ENCODE peak calls at places on chromosomes 12 and 14, in eight cellular contexts. U is ovary, O is neuronal stem cell, Y is Karpas-422, H is prostate gland, L is transverse colon, J is gastrocnemius medialis, M is GM23248. C is an unnamed sample. For H3K4me1 and H3K36me3, the result is how much of the 10 kb centered on the place peaks cover.

GRCh38 chr12:45192041-45192695 is 23.7 kb upstream of the ANO6 start:
- DNase-seq in U (no peak), O (no peak), Y (no peak), H (no peak), L (no peak), J (no peak), M (peak), C (no peak)

GRCh38 chr14:76918751-76919421 is 92.7 kb downstream of the LRRC74A start:
- DNase-seq in U (peak), O (no peak), Y (no peak), H (peak), L (peak), J (peak), M (peak), C (peak)

GRCh38 chr12:28998662-28999120 is 150.4 kb upstream of the FAR2 start:
- DNase-seq in U (no peak), O (no peak), Y (peak), H (no peak), L (no peak), J (no peak), M (peak), C (peak)

GRCh38 chr14:22847661-22848341 is 11.4 kb downstream of the MMP14 start:
- DNase-seq in U (peak), O (no peak), Y (no peak), H (no peak), L (no peak), J (no peak), M (peak), C (peak)

GRCh38 chr12:50523772-50524171 is 19.0 kb downstream of the DIP2B start:
- DNase-seq in U (no peak), O (no peak), Y (no peak), H (no peak), L (no peak), J (no peak), M (no peak), C (peak)

GRCh38 chr12:124771462-124772361 is 92.0 kb downstream of the SCARB1 start:
- DNase-seq in U (peak), O (peak), Y (peak), H (peak), L (peak), J (peak), M (peak), C (peak)

GRCh38 chr12:49365542-49365941 is 1.7 kb upstream of the SPATS2 start:
- DNase-seq in U (no peak), O (no peak), Y (no peak), H (no peak), L (no peak), J (no peak), M (peak), C (peak)

GRCh38 chr12:132904718-132905328 is 17.4 kb upstream of the CHFR start:
- DNase-seq in U (peak), O (peak), Y (no peak), H (peak), L (peak), J (peak), M (peak), C (peak)

GRCh38 chr12:76144253-76144564 is 59.7 kb upstream of the NAP1L1 start:
- DNase-seq in U (no peak), O (no peak), Y (no peak), H (no peak), L (peak), J (no peak), M (peak), C (no peak)

GRCh38 chr12:13101854-13102375 is 1.6 kb downstream of the GSG1 start:
- DNase-seq in U (no peak), O (no peak), Y (peak), H (peak), L (peak), J (no peak), M (peak), C (no peak)

GRCh38 chr12:93530358-93530757 is 42.1 kb upstream of the SOCS2 start:
- DNase-seq in U (no peak), O (no peak), Y (no peak), H (no peak), L (no peak), J (no peak), M (no peak), C (peak)

GRCh38 chr12:14803830-14804160 is 325 bp downstream of the C12orf60 start:
- DNase-seq in U (no peak), O (no peak), Y (no peak), H (no peak), L (no peak), J (no peak), M (no peak), C (no peak)

GRCh38 chr12:93571854-93572711 is at the start of gene SOCS2:
- DNase-seq in U (peak), O (peak), Y (no peak), H (peak), L (peak), J (no peak), M (peak), C (peak)

GRCh38 chr12:3436496-3437060 is 54.4 kb upstream of the PRMT8 start:
- DNase-seq in U (no peak), O (no peak), Y (no peak), H (no peak), L (no peak), J (no peak), M (no peak), C (peak)

GRCh38 chr12:75943730-75944096 is 87.9 kb downstream of the PHLDA1 start:
- DNase-seq in U (no peak), O (no peak), Y (no peak), H (no peak), L (no peak), J (no peak), M (peak), C (no peak)

GRCh38 chr12:51368640-51369517 is 22.3 kb downstream of the GALNT6 start:
- DNase-seq in U (no peak), O (no peak), Y (peak), H (peak), L (peak), J (peak), M (no peak), C (peak)

GRCh38 chr12:69442894-69443293 is 27.3 kb upstream of the FRS2 start:
- DNase-seq in U (no peak), O (no peak), Y (no peak), H (no peak), L (no peak), J (no peak), M (peak), C (peak)

GRCh38 chr14:61471297-61471980 is 150.1 kb downstream of the PRKCH start:
- DNase-seq in U (no peak), O (no peak), Y (peak), H (no peak), L (no peak), J (no peak), M (peak), C (no peak)

GRCh38 chr14:55553791-55554190 is 26.2 kb upstream of the KTN1 start:
- DNase-seq in U (no peak), O (no peak), Y (no peak), H (no peak), L (no peak), J (no peak), M (no peak), C (no peak)

GRCh38 chr12:66409195-66409871 is 107.0 kb downstream of the HELB start:
- DNase-seq in U (no peak), O (peak), Y (peak), H (no peak), L (no peak), J (no peak), M (peak), C (peak)

GRCh38 chr14:73666583-73666982 is 21.8 kb downstream of the DNAL1 start:
- DNase-seq in U (no peak), O (no peak), Y (no peak), H (no peak), L (no peak), J (no peak), M (no peak), C (no peak)

GRCh38 chr12:6627598-6627997 is 8.2 kb downstream of the LPAR5 start:
- DNase-seq in U (no peak), O (no peak), Y (peak), H (no peak), L (no peak), J (no peak), M (no peak), C (peak)

GRCh38 chr12:6442799-6443198 is 2.0 kb upstream of the CD27 start:
- DNase-seq in U (peak), O (no peak), Y (no peak), H (no peak), L (no peak), J (no peak), M (no peak), C (no peak)

GRCh38 chr12:6093764-6094163 is 30.7 kb downstream of the VWF start:
- DNase-seq in U (no peak), O (no peak), Y (no peak), H (no peak), L (no peak), J (no peak), M (peak), C (peak)

DNA sequence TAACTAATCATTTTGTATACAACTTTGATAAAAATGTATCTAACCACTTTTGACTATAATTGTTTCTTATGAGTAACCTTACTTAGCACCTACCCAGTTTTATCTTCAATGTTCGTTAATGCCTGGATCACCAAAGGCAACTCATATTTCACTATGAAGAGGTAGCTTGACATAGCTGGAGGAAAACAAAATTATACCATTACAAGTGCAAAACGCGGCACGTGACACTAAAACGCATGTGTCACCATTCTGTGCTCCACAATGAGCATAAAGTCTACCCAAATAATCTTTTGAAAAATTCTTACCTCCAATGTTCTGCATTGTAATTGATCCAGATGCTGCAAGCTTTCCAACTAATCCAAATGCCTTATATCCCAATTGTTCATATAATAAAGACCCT is 5.8 kb downstream of the SLC38A2 start:
- DNase-seq in U (no peak), O (no peak), Y (no peak), H (no peak), L (no peak), J (no peak), M (no peak), C (no peak)
- H3K4me1 ChIP-seq in U (under half), O (under half), Y (under half), H (under half), L (half or more), J (half or more), M (under half), C (under half)

DNA sequence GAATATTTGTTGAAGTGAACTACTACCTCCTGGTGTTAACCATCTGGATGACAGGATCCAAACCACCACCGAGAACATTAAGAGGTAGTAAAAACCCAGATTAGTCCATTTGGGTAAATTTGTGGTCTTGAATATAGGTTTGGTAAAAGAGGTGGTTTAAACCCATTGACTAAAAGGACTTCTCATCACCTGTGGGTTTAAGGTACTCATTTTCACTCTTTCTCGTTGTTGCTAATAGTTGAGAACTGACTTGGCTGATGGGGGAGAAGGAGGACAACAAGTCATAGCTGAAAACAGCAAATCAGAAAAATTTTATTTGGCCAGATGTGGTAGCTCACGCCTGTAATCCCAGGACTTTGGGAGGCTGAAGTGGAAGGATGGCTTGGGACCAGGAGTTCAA is 59.2 kb downstream of the ACADS start:
- DNase-seq in U (no peak), O (no peak), Y (no peak), H (no peak), L (no peak), J (no peak), M (no peak), C (no peak)
- H3K36me3 ChIP-seq in U (under half), O (under half), Y (under half), H (under half), L (under half), J (under half), M (under half), C (under half)

GRCh38 chr14:69968151-69968550 is 88.9 kb downstream of the SMOC1 start:
- DNase-seq in U (no peak), O (no peak), Y (no peak), H (no peak), L (no peak), J (no peak), M (no peak), C (no peak)

GRCh38 chr14:69959136-69959535 is 79.9 kb downstream of the SMOC1 start:
- DNase-seq in U (no peak), O (no peak), Y (no peak), H (no peak), L (no peak), J (no peak), M (no peak), C (no peak)

GRCh38 chr14:69963966-69964365 is 84.8 kb downstream of the SMOC1 start:
- DNase-seq in U (no peak), O (no peak), Y (no peak), H (no peak), L (no peak), J (no peak), M (no peak), C (no peak)

DNA sequence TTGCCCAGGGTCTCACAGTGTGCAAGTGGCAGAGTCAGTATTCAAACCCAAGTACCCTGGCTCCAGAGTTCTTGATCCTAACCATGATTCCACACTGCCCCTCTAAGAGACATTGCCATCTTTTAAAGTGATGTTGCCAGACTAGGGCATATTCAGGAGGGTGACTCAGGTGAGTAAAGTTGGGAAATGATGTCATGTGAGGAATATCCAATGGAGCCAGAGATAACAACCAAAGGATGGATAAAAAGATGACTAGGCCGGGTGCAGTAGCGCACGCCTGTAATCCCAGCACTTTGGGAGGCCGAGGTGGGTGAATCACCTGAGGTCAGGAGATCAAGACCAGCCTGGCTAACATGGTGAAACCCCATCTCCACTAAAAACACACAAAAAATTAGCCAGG is 85.6 kb downstream of the SMOC1 start:
- DNase-seq in U (no peak), O (no peak), Y (no peak), H (no peak), L (no peak), J (no peak), M (no peak), C (no peak)
- H3K4me1 ChIP-seq in U (under half), O (under half), Y (under half), H (under half), L (under half), J (under half), M (under half), C (under half)

DNA sequence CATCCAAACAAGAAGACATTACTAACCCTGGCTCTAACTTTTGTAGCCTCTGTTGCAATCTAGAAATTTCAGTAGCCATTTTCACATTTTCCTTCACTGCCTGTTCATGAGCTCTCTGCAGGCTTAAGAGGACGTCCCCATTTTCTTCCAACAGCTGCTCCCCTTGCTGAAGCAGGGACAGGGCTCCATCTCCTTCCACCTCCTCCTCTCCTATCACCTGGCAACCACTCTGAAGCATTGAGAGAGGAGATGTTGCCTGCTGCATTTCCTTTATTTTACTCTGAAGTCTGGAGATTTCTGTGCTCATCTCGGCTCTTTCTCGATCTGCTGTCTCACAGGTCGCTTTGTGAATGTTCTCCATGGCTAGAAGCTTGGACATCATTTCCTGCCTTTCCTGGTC is 73.3 kb downstream of the NIN start:
- DNase-seq in U (no peak), O (no peak), Y (no peak), H (no peak), L (no peak), J (no peak), M (no peak), C (no peak)
- H3K36me3 ChIP-seq in U (under half), O (under half), Y (under half), H (under half), L (half or more), J (under half), M (under half), C (under half)

GRCh38 chr14:65210827-65211192 is 108.5 kb upstream of the MAX start:
- DNase-seq in U (no peak), O (no peak), Y (no peak), H (no peak), L (no peak), J (no peak), M (peak), C (no peak)
- H3K4me1 ChIP-seq in U (under half), O (under half), Y (half or more), H (under half), L (under half), J (under half), M (under half), C (under half)